ENCODE peak calls at places on chromosomes 2 and 18, in eight cellular contexts. B is RWPE2; U is endodermal cell; S is H1; X is foreskin keratinocyte; F is OCI-LY7; M is osteoblast; H is CD8-positive, alpha-beta T cell. I is an unnamed sample.

GRCh38 chr18:9539283-9539682 is 64.0 kb downstream of the RALBP1 start:
- DNase-seq in B (no peak), M (peak), S (no peak), X (peak), H (no peak), U (no peak), F (no peak), I (no peak)

GRCh38 chr18:71529708-71530303 is 1014.3 kb downstream of the CBLN2 start:
- DNase-seq in H (no peak), F (no peak), U (no peak), M (no peak), B (no peak), X (peak), S (no peak), I (no peak)

GRCh38 chr18:22286576-22286975 is 117.2 kb downstream of the GATA6 start:
- DNase-seq in H (no peak), M (peak), F (no peak), X (peak), B (peak), U (no peak), S (no peak), I (no peak)

GRCh38 chr2:69033427-69034095 is 20.6 kb downstream of the ANTXR1 start:
- DNase-seq in F (no peak), S (no peak), H (no peak), U (no peak), X (no peak), B (no peak), M (no peak), I (no peak)

GRCh38 chr18:25230658-25231326 is 121.2 kb downstream of the ZNF521 start:
- DNase-seq in U (peak), H (no peak), F (no peak), S (no peak), B (no peak), M (peak), X (no peak), I (peak)

GRCh38 chr2:177165731-177166711 is 46.6 kb upstream of the HNRNPA3 start:
- DNase-seq in S (no peak), X (no peak), F (peak), U (no peak), B (no peak), H (no peak), M (peak), I (peak)

GRCh38 chr18:73264562-73264921 is 396.8 kb upstream of the NETO1 start:
- DNase-seq in H (no peak), F (no peak), M (no peak), B (no peak), X (no peak), U (no peak), S (no peak), I (no peak)

GRCh38 chr2:96916156-96917007 is 46.5 kb upstream of the SEMA4C start:
- DNase-seq in M (peak), B (no peak), H (no peak), S (no peak), X (no peak), F (no peak), U (no peak), I (no peak)

GRCh38 chr18:6521804-6522418 is 107.2 kb upstream of the L3MBTL4 start:
- DNase-seq in H (no peak), B (no peak), M (peak), X (no peak), F (peak), U (peak), S (peak), I (no peak)

GRCh38 chr2:180983468-180984388 is 3.3 kb downstream of the UBE2E3 start:
- DNase-seq in B (no peak), M (peak), S (no peak), X (no peak), F (peak), U (peak), H (no peak), I (no peak)

GRCh38 chr18:46411862-46412690 is 244.9 kb downstream of the LOXHD1 start:
- DNase-seq in B (no peak), U (peak), S (no peak), F (no peak), H (no peak), M (no peak), X (no peak), I (peak)

GRCh38 chr2:174340400-174341300 is 5.9 kb downstream of the SP9 start:
- DNase-seq in B (no peak), S (no peak), U (peak), H (no peak), M (peak), X (no peak), F (no peak), I (no peak)

GRCh38 chr2:27496357-27497287 is at the start of gene GCKR:
- DNase-seq in M (peak), U (no peak), X (peak), H (no peak), S (no peak), B (no peak), F (no peak), I (no peak)

GRCh38 chr2:197207106-197207505 is 103.5 kb downstream of the ANKRD44 start:
- DNase-seq in U (no peak), M (no peak), B (no peak), S (no peak), X (no peak), H (no peak), F (no peak), I (no peak)

GRCh38 chr18:74806700-74807416 is 209.2 kb downstream of the ZNF407 start:
- DNase-seq in S (no peak), X (peak), M (peak), U (no peak), H (no peak), F (peak), B (no peak), I (no peak)

GRCh38 chr18:69795785-69796184 is 151.9 kb downstream of the CD226 start:
- DNase-seq in S (no peak), F (no peak), B (no peak), X (no peak), U (no peak), M (no peak), H (no peak), I (no peak)

GRCh38 chr2:239553376-239554000 is 152.7 kb upstream of the HDAC4 start:
- DNase-seq in B (peak), M (no peak), H (no peak), U (no peak), S (no peak), F (no peak), X (no peak), I (no peak)

GRCh38 chr18:24176727-24177416 is 38.0 kb downstream of the CABYR start:
- DNase-seq in U (peak), F (peak), M (peak), H (peak), S (peak), B (no peak), X (no peak), I (peak)

GRCh38 chr2:127080941-127081769 is 25.8 kb downstream of the BIN1 start:
- DNase-seq in M (peak), X (no peak), U (no peak), F (peak), H (peak), B (no peak), S (no peak), I (no peak)

GRCh38 chr2:16675781-16676180 is 10.1 kb upstream of the CYRIA start:
- DNase-seq in F (no peak), H (no peak), B (no peak), X (no peak), U (no peak), S (no peak), M (no peak), I (no peak)

GRCh38 chr2:230537531-230537976 is 121.6 kb downstream of the SP100 start:
- DNase-seq in S (no peak), F (peak), U (no peak), X (no peak), B (no peak), H (no peak), M (no peak), I (no peak)

GRCh38 chr2:52238782-52239181 is 1206.8 kb upstream of the NRXN1 start:
- DNase-seq in M (no peak), H (no peak), X (no peak), B (no peak), U (peak), F (peak), S (no peak), I (no peak)

GRCh38 chr2:134717706-134718094 is 1.1 kb downstream of the TMEM163 start:
- DNase-seq in U (no peak), H (no peak), X (no peak), S (no peak), F (no peak), B (no peak), M (no peak), I (no peak)

GRCh38 chr2:61426267-61426897 is 44.5 kb downstream of the USP34 start:
- DNase-seq in B (no peak), M (no peak), U (peak), X (no peak), H (peak), F (peak), S (peak), I (no peak)

GRCh38 chr2:202051499-202052161 is 18.0 kb downstream of the FZD7 start:
- DNase-seq in U (peak), B (no peak), H (no peak), X (no peak), M (peak), S (no peak), F (no peak), I (no peak)

GRCh38 chr2:69086466-69086865 is 73.5 kb downstream of the ANTXR1 start:
- DNase-seq in M (no peak), U (no peak), S (no peak), B (no peak), F (no peak), H (no peak), X (no peak), I (no peak)

GRCh38 chr2:107259411-107260195 is 373.6 kb upstream of the ST6GAL2 start:
- DNase-seq in B (no peak), U (no peak), M (no peak), S (no peak), X (no peak), H (no peak), F (no peak), I (no peak)

GRCh38 chr2:241443486-241444223 is 64.7 kb downstream of the STK25 start:
- DNase-seq in F (peak), U (no peak), H (peak), S (no peak), B (peak), X (peak), M (no peak), I (no peak)

GRCh38 chr2:233416199-233416598 is 61.9 kb downstream of the DGKD start:
- DNase-seq in S (no peak), X (no peak), U (no peak), B (no peak), M (no peak), F (no peak), H (no peak), I (no peak)
- H3K27ac ChIP-seq in S (no peak), X (no peak), U (no peak), B (peak), M (no peak), F (peak), H (no peak), I (no peak)

GRCh38 chr2:38091757-38092156 is 15.8 kb upstream of the CYP1B1 start:
- DNase-seq in F (no peak), X (no peak), S (no peak), B (no peak), U (no peak), H (no peak), M (peak), I (no peak)
- H3K27ac ChIP-seq in F (no peak), X (no peak), S (no peak), B (no peak), U (no peak), H (no peak), M (peak), I (no peak)

DNA sequence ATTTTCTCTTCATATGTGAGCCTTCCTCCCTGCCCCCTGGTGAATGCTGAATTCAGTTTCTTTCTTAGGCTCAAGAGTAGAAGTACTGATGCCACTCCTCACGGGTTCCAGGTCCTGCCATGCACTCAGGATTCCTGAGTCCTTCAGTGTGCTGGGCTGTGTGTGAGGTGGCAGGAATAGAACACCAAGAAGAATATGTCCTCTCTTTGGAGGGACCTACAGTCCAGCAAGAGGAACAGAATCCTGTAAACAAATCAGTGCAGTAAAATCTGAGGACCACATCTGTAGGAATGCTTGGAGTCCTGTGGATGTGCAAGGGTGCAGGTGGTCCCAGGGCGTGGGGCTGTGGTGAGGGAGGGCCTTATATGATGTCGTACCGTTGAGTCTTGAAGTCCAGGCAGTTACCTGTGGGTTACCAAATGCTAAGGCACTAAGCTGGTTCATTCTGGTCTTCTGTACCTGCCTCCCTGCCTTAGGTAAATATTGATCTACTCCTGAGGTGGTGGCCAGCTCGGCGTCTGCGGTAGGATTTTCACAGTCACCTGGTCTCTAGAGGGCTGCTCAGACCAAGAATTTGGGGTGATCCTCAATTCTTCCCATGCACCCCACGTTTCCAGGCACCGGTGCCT is 5.5 kb downstream of the ASAP2 start:
- DNase-seq in H (no peak), X (no peak), F (no peak), S (no peak), M (no peak), B (no peak), U (no peak), I (no peak)
- H3K27ac ChIP-seq in H (no peak), X (no peak), F (no peak), S (no peak), M (peak), B (peak), U (no peak), I (no peak)

GRCh38 chr2:237742191-237742590 is 56.4 kb upstream of the RBM44 start:
- DNase-seq in F (no peak), M (no peak), B (no peak), X (no peak), U (no peak), H (no peak), S (no peak), I (no peak)

GRCh38 chr2:237742614-237743013 is 56.0 kb upstream of the RBM44 start:
- DNase-seq in S (no peak), H (no peak), B (no peak), F (no peak), U (no peak), X (no peak), M (no peak), I (no peak)

GRCh38 chr2:237743561-237744269 is 54.9 kb upstream of the RBM44 start:
- DNase-seq in X (no peak), M (peak), S (no peak), U (no peak), H (no peak), F (no peak), B (no peak), I (no peak)

GRCh38 chr2:237744270-237744612 is 54.3 kb upstream of the RBM44 start:
- DNase-seq in U (no peak), F (no peak), M (no peak), B (no peak), H (no peak), X (no peak), S (no peak), I (no peak)

GRCh38 chr2:237743024-237743423 is 55.6 kb upstream of the RBM44 start:
- DNase-seq in F (no peak), U (no peak), B (no peak), X (no peak), S (no peak), M (no peak), H (no peak), I (no peak)
- H3K27ac ChIP-seq in F (no peak), U (no peak), B (peak), X (no peak), S (no peak), M (no peak), H (no peak), I (no peak)

DNA sequence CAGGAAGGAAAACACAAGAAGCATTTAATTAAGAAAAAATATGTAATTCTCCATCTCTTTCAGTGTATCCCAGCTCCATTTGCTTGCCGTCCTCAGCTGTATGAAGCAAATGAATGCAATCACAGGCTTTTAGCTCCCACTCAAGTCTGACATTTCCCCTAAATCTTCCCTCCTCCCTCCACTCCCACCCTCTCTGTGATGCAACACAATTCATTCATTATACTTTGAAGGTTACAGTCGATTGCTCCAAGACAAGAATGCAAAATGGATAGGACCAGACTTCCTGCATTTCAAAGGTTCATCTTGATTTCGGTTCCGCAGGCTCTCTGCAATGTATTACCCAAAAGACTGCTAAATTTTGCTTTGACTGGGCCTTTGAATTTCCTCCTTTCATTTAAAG is 172.7 kb upstream of the SERPINE2 start:
- DNase-seq in F (peak), X (no peak), B (no peak), M (no peak), S (no peak), H (no peak), U (no peak), I (no peak)
- H3K27ac ChIP-seq in F (no peak), X (no peak), B (no peak), M (no peak), S (no peak), H (no peak), U (no peak), I (no peak)

I was measured in substantia nigra.